ENCODE peak calls at places on chromosomes 16 and 17, in four cellular contexts. T is caudate nucleus, A is cardiac fibroblast, H is HEK293T. G is an unnamed sample.

GRCh38 chr16:4886151-4886550 is 38.9 kb downstream of the UBN1 start:
- DNase-seq in A (no peak), T (no peak), H (no peak), G (no peak)

GRCh38 chr17:50564916-50565315 is 4.4 kb downstream of the CACNA1G start:
- DNase-seq in A (peak; percentile 75), T (no peak), H (no peak), G (peak; percentile 41)

GRCh38 chr17:45433136-45433535 is 466 bp upstream of the ARHGAP27 start:
- DNase-seq in H (peak; percentile 3), T (no peak), A (no peak), G (no peak)

GRCh38 chr17:30117548-30118155 is 1.0 kb downstream of the NSRP1 start:
- DNase-seq in H (no peak), T (no peak), A (peak; percentile 41), G (no peak)

GRCh38 chr16:11149011-11149616 is 106.9 kb downstream of the SOCS1 start:
- DNase-seq in T (no peak), A (peak; percentile 27), H (no peak), G (no peak)

GRCh38 chr16:88353232-88353631 is 29.5 kb upstream of the ZNF469 start:
- DNase-seq in A (no peak), H (no peak), T (no peak), G (no peak)

GRCh38 chr17:42522263-42522790 is 13.7 kb upstream of the NAGLU start:
- DNase-seq in A (no peak), H (no peak), T (no peak), G (no peak)

GRCh38 chr16:19809121-19809635 is 75.5 kb downstream of the GPRC5B start:
- DNase-seq in A (peak; percentile 71), T (no peak), H (no peak), G (no peak)

GRCh38 chr17:82287849-82288601 is 14.5 kb upstream of the CSNK1D start:
- DNase-seq in A (peak; percentile 99), T (no peak), H (peak; percentile 71), G (no peak)

GRCh38 chr17:61766520-61766919 is 96.8 kb downstream of the BRIP1 start:
- DNase-seq in T (no peak), A (peak; percentile 61), H (no peak), G (no peak)

GRCh38 chr17:74736423-74737298 is at the start of gene RAB37:
- DNase-seq in T (no peak), A (peak; percentile 47), H (no peak), G (no peak)

GRCh38 chr16:11393861-11394592 is 48.8 kb downstream of the RMI2 start:
- DNase-seq in H (no peak), A (no peak), T (no peak), G (no peak)

GRCh38 chr16:89922477-89922883 is 662 bp upstream of the TUBB3 start:
- DNase-seq in A (peak; percentile 96), H (no peak), T (no peak), G (peak; percentile 59)

GRCh38 chr16:55703003-55704001 is 47.5 kb downstream of the SLC6A2 start:
- DNase-seq in T (no peak), H (peak; percentile 42), A (peak; percentile 83), G (peak; percentile 29)

GRCh38 chr16:81837312-81837748 is 58.2 kb downstream of the PLCG2 start:
- DNase-seq in H (no peak), A (no peak), T (no peak), G (no peak)

GRCh38 chr16:57538235-57538711 is 1.9 kb upstream of the CCDC102A start:
- DNase-seq in A (no peak), H (peak; percentile 5), T (no peak), G (no peak)

GRCh38 chr17:42819939-42820535 is 4.0 kb downstream of the BECN1 start:
- DNase-seq in T (no peak), H (peak; percentile 74), A (peak; percentile 77), G (no peak)

GRCh38 chr17:6608321-6608720 is 32.2 kb downstream of the KIAA0753 start:
- DNase-seq in H (no peak), T (no peak), A (peak; percentile 48), G (no peak)

GRCh38 chr16:53629151-53629550 is 74.5 kb downstream of the RPGRIP1L start:
- DNase-seq in T (no peak), H (no peak), A (no peak), G (no peak)

GRCh38 chr17:81509048-81509686 is 3.4 kb downstream of the ACTG1 start:
- DNase-seq in H (no peak), T (no peak), A (no peak), G (no peak)

GRCh38 chr17:50090071-50090470 is 5.1 kb upstream of the PDK2 start:
- DNase-seq in H (no peak), A (no peak), T (no peak), G (no peak)

G was measured in cerebellum.